ENCODE peak calls at places on chromosomes 16 and 17, in six cellular contexts. M is suprapubic skin, U is transverse colon, Q is HepG2, R is H1, V is SK-N-SH. D is an unnamed sample.

GRCh38 chr16:4318171-4318910 is 2.5 kb downstream of the GLIS2 start:
- DNase-seq in Q (no peak), V (no peak), M (no peak), R (no peak), U (no peak), D (no peak)

GRCh38 chr17:80850109-80850508 is 141.5 kb upstream of the CHMP6 start:
- DNase-seq in U (no peak), M (no peak), V (no peak), R (no peak), Q (no peak), D (no peak)

GRCh38 chr17:53142890-53143289 is 679.8 kb upstream of the KIF2B start:
- DNase-seq in V (no peak), R (no peak), M (no peak), Q (no peak), U (no peak), D (no peak)

GRCh38 chr17:76793775-76794174 is 55.9 kb downstream of the MFSD11 start:
- DNase-seq in U (no peak), V (peak), Q (peak), M (no peak), R (no peak), D (no peak)

GRCh38 chr17:17440938-17441730 is 35.7 kb upstream of the MED9 start:
- DNase-seq in V (no peak), Q (no peak), U (no peak), R (no peak), M (peak), D (no peak)

GRCh38 chr17:65785109-65785508 is 223.7 kb upstream of the AXIN2 start:
- DNase-seq in M (no peak), V (no peak), Q (peak), R (no peak), U (no peak), D (no peak)

GRCh38 chr17:47850692-47851573 is at the start of gene SP6:
- DNase-seq in R (peak), Q (peak), M (no peak), U (peak), V (peak), D (peak)

GRCh38 chr16:14539631-14540030 is 90.4 kb downstream of the PARN start:
- DNase-seq in U (no peak), M (no peak), Q (no peak), R (no peak), V (no peak), D (no peak)

GRCh38 chr17:59439261-59439660 is 107.8 kb downstream of the YPEL2 start:
- DNase-seq in U (no peak), V (no peak), R (no peak), M (no peak), Q (no peak), D (no peak)

GRCh38 chr17:82330322-82331239 is 3.0 kb downstream of the SECTM1 start:
- DNase-seq in R (no peak), Q (peak), U (peak), M (no peak), V (peak), D (no peak)

GRCh38 chr16:57276596-57276995 is 7.9 kb downstream of the PLLP start:
- DNase-seq in R (no peak), M (no peak), V (no peak), U (no peak), Q (no peak), D (no peak)

GRCh38 chr16:51881731-51882130 is 665.2 kb downstream of the TOX3 start:
- DNase-seq in M (no peak), R (no peak), U (no peak), V (no peak), Q (no peak), D (no peak)

GRCh38 chr17:59410049-59410437 is 78.6 kb downstream of the YPEL2 start:
- DNase-seq in R (no peak), M (no peak), U (no peak), V (no peak), Q (no peak), D (no peak)

GRCh38 chr17:40562841-40563370 is 2.4 kb downstream of the CCR7 start:
- DNase-seq in M (no peak), U (no peak), V (no peak), Q (no peak), R (no peak), D (no peak)

GRCh38 chr16:88905563-88905962 is 39.1 kb upstream of the PABPN1L start:
- DNase-seq in Q (no peak), U (no peak), R (peak), V (peak), M (no peak), D (no peak)

GRCh38 chr17:50634123-50634914 is at the start of gene ABCC3:
- DNase-seq in U (peak), V (peak), M (no peak), Q (peak), R (peak), D (peak)

GRCh38 chr16:528111-529011 is 849 bp downstream of the CAPN15 start:
- DNase-seq in M (no peak), R (no peak), Q (no peak), U (peak), V (peak), D (peak)

GRCh38 chr17:27654654-27655524 is 23.9 kb downstream of the LGALS9 start:
- DNase-seq in M (no peak), V (peak), R (peak), Q (peak), U (peak), D (peak)

GRCh38 chr17:37787055-37787720 is 42.3 kb upstream of the HNF1B start:
- DNase-seq in R (no peak), Q (peak), U (peak), V (no peak), M (no peak), D (peak)

GRCh38 chr17:27240086-27240801 is 53.7 kb upstream of the WSB1 start:
- DNase-seq in V (no peak), M (no peak), R (no peak), Q (no peak), U (no peak), D (no peak)

GRCh38 chr17:32285770-32286517 is 20.3 kb downstream of the RHBDL3 start:
- DNase-seq in Q (no peak), R (no peak), U (no peak), V (no peak), M (no peak), D (no peak)

GRCh38 chr17:2892305-2892971 is 96.2 kb downstream of the RAP1GAP2 start:
- DNase-seq in U (peak), R (no peak), Q (peak), M (no peak), V (peak), D (peak)

GRCh38 chr17:17682737-17683675 is 1.7 kb downstream of the RAI1 start:
- DNase-seq in R (no peak), U (peak), Q (no peak), M (no peak), V (peak), D (peak)

GRCh38 chr17:17205368-17206148 is 575 bp downstream of the PLD6 start:
- DNase-seq in Q (peak), R (no peak), M (no peak), U (peak), V (peak), D (peak)

GRCh38 chr16:35523991-35524390 is 2064.6 kb downstream of the TP53TG3F start:
- DNase-seq in M (no peak), U (no peak), R (no peak), Q (no peak), V (no peak), D (no peak)

GRCh38 chr16:11198817-11199216 is 57.2 kb downstream of the SOCS1 start:
- DNase-seq in R (no peak), Q (no peak), M (no peak), U (peak), V (no peak), D (peak)

GRCh38 chr17:63537991-63538692 is 12.1 kb upstream of the DCAF7 start:
- DNase-seq in Q (no peak), R (peak), M (peak), U (no peak), V (peak), D (no peak)

GRCh38 chr16:14405611-14406537 is 224.2 kb downstream of the PARN start:
- DNase-seq in V (peak), R (peak), U (peak), Q (peak), M (no peak), D (peak)

GRCh38 chr17:19787733-19788357 is 39.7 kb upstream of the ALDH3A1 start:
- DNase-seq in M (no peak), U (no peak), V (no peak), R (no peak), Q (no peak), D (no peak)

GRCh38 chr17:7156342-7156940 is 22.7 kb downstream of the ASGR1 start:
- DNase-seq in U (no peak), V (no peak), R (no peak), Q (peak), M (no peak), D (no peak)

GRCh38 chr17:64115043-64115698 is 14.8 kb downstream of the ERN1 start:
- DNase-seq in Q (no peak), M (no peak), U (no peak), R (no peak), V (no peak), D (peak)

GRCh38 chr17:61928101-61928436 is 287 bp upstream of the INTS2 start:
- DNase-seq in V (no peak), M (no peak), Q (no peak), R (no peak), U (no peak), D (no peak)

GRCh38 chr17:61927211-61928100 is at the start of gene INTS2:
- DNase-seq in U (peak), V (peak), M (peak), Q (peak), R (peak), D (peak)

DNA sequence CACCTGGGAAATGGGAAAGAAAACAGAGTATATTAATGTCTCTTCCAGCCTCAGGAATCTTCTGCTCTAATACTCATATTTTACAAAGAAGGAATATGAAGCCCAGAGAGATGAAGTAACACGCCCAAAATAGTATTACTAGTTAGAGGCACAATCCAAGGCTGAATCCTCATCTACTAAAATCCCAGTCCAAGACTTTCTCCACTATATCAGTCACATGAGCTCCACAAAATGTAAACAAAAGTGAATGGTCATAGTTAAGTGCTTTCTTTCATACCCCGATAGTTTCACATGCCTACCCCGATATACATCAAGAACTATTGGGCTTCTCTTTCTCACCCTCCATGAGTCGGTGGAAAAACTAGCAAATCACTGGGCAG is 961 bp downstream of the INTS2 start:
- DNase-seq in Q (no peak), M (no peak), R (no peak), V (no peak), U (no peak), D (no peak)
- TF ChIP-seq POLR2AphosphoS5 in Q (no peak), M (no peak), R (no peak), V (no peak), U (no peak), D (no peak)

DNA sequence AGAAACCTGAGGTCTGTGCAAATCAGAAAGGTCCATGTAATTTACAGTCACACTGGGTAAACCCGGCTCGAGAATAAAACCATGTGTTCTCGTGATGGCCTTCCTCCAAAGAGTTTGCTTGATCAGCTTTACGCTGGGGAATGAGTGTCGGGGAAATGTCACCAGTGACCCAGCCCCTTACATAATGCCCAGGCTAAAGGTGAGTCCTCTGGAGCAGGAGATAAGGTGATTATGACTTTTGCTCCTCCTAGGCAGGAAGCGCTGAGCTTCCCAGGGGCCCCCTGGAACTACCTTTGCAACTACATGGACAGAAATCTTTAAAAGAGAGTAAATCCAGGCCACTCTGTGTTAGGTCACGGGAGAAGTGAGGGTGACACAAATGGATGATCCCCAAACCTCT is 15.7 kb downstream of the SLC6A4 start:
- DNase-seq in R (no peak), M (no peak), U (no peak), Q (no peak), V (no peak), D (no peak)
- TF ChIP-seq EP300 in R (no peak), M (no peak), U (no peak), Q (no peak), V (no peak), D (no peak)

GRCh38 chr16:48124266-48124665 is 31.5 kb downstream of the ABCC12 start:
- DNase-seq in M (no peak), Q (no peak), U (no peak), R (no peak), V (no peak), D (no peak)

GRCh38 chr16:48129926-48130325 is 25.9 kb downstream of the ABCC12 start:
- DNase-seq in M (no peak), R (no peak), V (no peak), Q (no peak), U (no peak), D (no peak)

GRCh38 chr16:48128769-48129168 is 27.0 kb downstream of the ABCC12 start:
- DNase-seq in R (no peak), U (no peak), M (no peak), Q (no peak), V (no peak), D (no peak)

GRCh38 chr16:48125888-48126287 is 29.9 kb downstream of the ABCC12 start:
- DNase-seq in Q (no peak), M (no peak), V (no peak), U (no peak), R (no peak), D (no peak)

DNA sequence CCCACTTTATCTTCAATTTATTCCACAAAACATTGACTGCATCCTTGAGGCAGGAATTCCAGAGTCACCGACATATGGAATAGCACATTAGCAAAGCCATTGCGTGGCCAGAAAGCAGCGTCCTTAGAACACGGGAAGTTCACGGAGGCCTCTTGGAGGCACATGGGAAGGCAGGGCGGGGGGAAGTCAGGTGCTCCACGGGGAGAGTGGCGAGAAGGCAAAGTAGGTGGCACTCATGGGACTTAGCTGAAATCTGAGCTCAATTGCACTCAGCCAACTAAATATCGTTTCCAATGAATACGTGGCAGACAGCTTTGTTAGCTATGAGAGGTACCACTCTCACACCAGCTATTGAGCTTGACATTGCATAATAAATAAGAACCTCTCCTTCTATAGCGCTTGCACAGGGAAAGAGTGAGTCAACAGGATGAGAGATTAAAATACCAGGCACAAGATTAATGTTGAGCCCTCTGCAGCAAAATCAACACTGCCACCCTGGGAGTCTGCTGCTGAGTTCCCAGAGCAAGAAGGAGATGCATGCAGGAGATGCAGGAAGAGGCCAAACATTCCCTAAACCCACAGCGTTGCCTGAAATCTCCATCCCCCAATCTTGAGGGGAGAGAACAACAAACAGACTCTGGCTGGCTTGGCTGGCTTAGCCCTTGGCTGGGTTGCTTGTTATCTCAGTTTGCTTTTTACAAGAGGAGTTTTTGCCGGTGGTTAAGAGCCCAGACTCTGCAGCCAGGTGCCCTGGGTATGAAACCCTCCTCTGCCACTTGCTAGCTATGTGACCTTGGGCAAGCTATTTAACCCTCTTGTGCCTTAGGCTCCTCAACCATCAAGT is 28.8 kb downstream of the ABCC12 start:
- DNase-seq in Q (peak), V (no peak), U (no peak), R (no peak), M (no peak), D (peak)
- TF ChIP-seq POLR2AphosphoS5 in Q (no peak), V (peak), U (no peak), R (no peak), M (no peak), D (no peak)

GRCh38 chr16:85611455-85612190 is 1.5 kb upstream of the GSE1 start:
- DNase-seq in Q (peak), M (peak), U (peak), R (peak), V (peak), D (peak)

GRCh38 chr16:85612191-85612800 is 826 bp upstream of the GSE1 start:
- DNase-seq in M (peak), V (peak), Q (peak), U (peak), R (peak), D (peak)

GRCh38 chr16:85613609-85614337 is 651 bp downstream of the GSE1 start:
- DNase-seq in U (peak), R (peak), M (peak), Q (peak), V (peak), D (peak)

GRCh38 chr16:85614338-85615013 is 1.4 kb downstream of the GSE1 start:
- DNase-seq in V (no peak), U (peak), M (no peak), R (no peak), Q (no peak), D (no peak)

DNA sequence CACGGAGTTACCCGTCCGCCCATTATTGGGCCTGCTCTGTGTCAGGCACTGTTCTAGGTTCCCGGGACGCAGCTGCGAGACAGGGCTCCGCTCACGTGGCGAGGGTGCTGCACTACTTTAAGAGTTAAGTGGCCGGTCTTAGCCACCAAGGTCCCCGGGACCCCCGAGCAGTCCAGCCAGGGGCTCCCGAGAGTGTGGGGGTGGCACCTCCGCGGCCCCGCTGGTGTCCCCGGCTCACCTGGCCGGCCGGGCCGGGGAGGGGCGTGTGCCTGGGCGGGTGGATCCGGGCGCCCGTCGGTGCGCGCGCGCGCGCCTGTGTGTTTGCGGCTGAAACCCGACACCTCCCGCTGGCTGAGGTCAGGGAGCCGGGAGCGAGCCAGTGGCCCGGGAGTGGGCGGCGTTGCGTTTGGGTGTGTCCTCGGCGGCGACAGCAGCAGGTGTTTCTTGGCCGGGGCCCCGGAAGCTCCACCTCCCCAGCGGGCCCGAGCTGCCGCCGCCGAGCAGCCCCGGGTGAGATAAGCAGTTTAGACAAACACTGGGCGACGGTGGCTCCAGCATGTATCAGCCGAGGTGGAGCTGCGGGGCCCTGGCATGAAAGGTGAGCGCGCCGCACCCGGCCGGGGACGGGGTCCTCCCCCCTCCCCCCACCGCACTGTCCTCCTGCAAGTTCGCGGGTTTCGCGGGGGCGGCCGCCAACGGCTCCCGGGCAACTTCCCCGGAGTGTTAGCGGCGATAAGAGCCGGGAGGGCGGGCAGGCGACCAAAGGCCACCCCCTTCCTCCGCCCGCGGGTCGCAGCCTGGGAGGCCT is at the start of gene GSE1:
- DNase-seq in M (peak), Q (peak), U (peak), V (peak), R (peak), D (peak)
- TF ChIP-seq EP300 in M (no peak), Q (peak), U (peak), V (no peak), R (no peak), D (no peak)

GRCh38 chr17:78170692-78171590 is 2.6 kb downstream of the SYNGR2 start:
- DNase-seq in M (no peak), V (no peak), U (no peak), Q (no peak), R (no peak), D (no peak)
- TF ChIP-seq POLR2AphosphoS5 in M (no peak), V (no peak), U (no peak), Q (no peak), R (peak), D (no peak)

GRCh38 chr16:6144441-6144840 is 1046.8 kb upstream of the EEF2KMT start:
- DNase-seq in V (no peak), R (no peak), Q (no peak), M (no peak), U (no peak), D (no peak)
- TF ChIP-seq EP300 in V (no peak), R (no peak), Q (no peak), M (no peak), U (no peak), D (no peak)

DNA sequence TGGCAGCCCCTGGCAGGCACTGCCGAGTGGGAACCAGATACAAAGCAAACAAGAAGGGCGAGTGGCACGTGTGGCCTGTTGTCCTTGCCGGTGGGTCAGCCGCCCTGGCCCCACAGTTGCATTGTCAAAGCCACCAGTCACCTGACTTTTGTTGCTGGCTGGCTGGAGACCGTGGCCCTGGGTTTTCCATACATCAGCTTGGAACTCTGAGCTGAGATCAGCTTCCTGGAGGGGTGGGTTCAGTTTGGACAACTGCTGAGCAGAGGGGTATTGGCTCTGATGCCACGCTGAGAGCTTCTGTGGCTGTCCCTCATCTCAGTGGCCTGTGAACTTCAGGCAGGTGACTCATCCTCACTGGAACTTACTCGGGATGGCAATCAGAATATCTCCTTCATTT is 69.3 kb upstream of the BRD7 start:
- DNase-seq in R (no peak), V (no peak), Q (peak), M (peak), U (no peak), D (no peak)
- TF ChIP-seq POLR2AphosphoS5 in R (no peak), V (no peak), Q (no peak), M (no peak), U (no peak), D (no peak)

D was measured in stomach.